ENCODE peak calls at places on chromosomes 2 and 18, in eight cellular contexts. F, S, W, Z, M, O, R and V are unnamed samples.

GRCh38 chr2:202186641-202187202 is 51.7 kb downstream of the SUMO1 start:
- DNase-seq in Z (no peak), S (no peak), W (no peak), M (no peak), F (no peak), O (no peak), R (no peak), V (no peak)

GRCh38 chr2:223054193-223054781 is 2.3 kb downstream of the KCNE4 start:
- DNase-seq in S (peak; percentile 88), F (peak; percentile 62), W (peak; percentile 77), M (no peak), R (peak; percentile 78), Z (peak; percentile 74), O (no peak), V (no peak)

GRCh38 chr2:138579556-138579955 is 78.0 kb downstream of the SPOPL start:
- DNase-seq in M (no peak), F (no peak), W (no peak), S (no peak), O (no peak), R (no peak), Z (no peak), V (no peak)

GRCh38 chr2:175025946-175026345 is 20.8 kb upstream of the CHN1 start:
- DNase-seq in O (no peak), R (no peak), S (no peak), W (no peak), F (no peak), Z (peak; percentile 55), M (no peak), V (peak; percentile 35)

GRCh38 chr2:218295029-218295428 is 2.7 kb upstream of the TMBIM1 start:
- DNase-seq in W (peak; percentile 19), M (no peak), Z (peak; percentile 28), F (no peak), R (no peak), S (no peak), O (peak; percentile 75), V (no peak)

GRCh38 chr18:77173274-77174030 is 40.9 kb upstream of the MBP start:
- DNase-seq in M (no peak), F (no peak), S (no peak), Z (no peak), W (no peak), R (no peak), O (no peak), V (no peak)

GRCh38 chr2:46377287-46377605 is 80.0 kb downstream of the EPAS1 start:
- DNase-seq in S (no peak), M (no peak), F (no peak), W (no peak), Z (peak; percentile 34), O (no peak), R (no peak), V (no peak)

GRCh38 chr2:6372317-6372903 is 493.3 kb downstream of the CMPK2 start:
- DNase-seq in Z (no peak), O (no peak), M (no peak), R (no peak), S (no peak), F (no peak), W (peak; percentile 74), V (peak; percentile 55)

GRCh38 chr2:216181351-216181750 is 72.2 kb downstream of the XRCC5 start:
- DNase-seq in R (no peak), M (no peak), F (no peak), W (no peak), Z (no peak), O (no peak), S (no peak), V (no peak)

GRCh38 chr18:34805117-34805882 is 95.2 kb downstream of the DTNA start:
- DNase-seq in W (no peak), F (no peak), M (no peak), S (no peak), Z (no peak), R (no peak), O (no peak), V (no peak)

GRCh38 chr2:119255760-119256573 is 32.3 kb downstream of the STEAP3 start:
- DNase-seq in S (no peak), M (no peak), F (no peak), Z (peak; percentile 93), R (no peak), O (no peak), W (peak; percentile 97), V (peak; percentile 96)

GRCh38 chr2:54635554-54636152 is 87.8 kb upstream of the EML6 start:
- DNase-seq in Z (peak; percentile 60), R (no peak), W (peak; percentile 30), F (no peak), M (no peak), O (no peak), S (no peak), V (no peak)

GRCh38 chr18:31680836-31681568 is 3.4 kb downstream of the B4GALT6 start:
- DNase-seq in S (no peak), O (no peak), M (peak; percentile 16), F (no peak), W (no peak), R (no peak), Z (peak; percentile 48), V (peak; percentile 18)
- TF ChIP-seq CTCF in S (no peak), O (no peak), M (peak; percentile 47), F (no peak), W (peak; percentile 41), R (no peak), Z (peak; percentile 9), V (no peak)

DNA sequence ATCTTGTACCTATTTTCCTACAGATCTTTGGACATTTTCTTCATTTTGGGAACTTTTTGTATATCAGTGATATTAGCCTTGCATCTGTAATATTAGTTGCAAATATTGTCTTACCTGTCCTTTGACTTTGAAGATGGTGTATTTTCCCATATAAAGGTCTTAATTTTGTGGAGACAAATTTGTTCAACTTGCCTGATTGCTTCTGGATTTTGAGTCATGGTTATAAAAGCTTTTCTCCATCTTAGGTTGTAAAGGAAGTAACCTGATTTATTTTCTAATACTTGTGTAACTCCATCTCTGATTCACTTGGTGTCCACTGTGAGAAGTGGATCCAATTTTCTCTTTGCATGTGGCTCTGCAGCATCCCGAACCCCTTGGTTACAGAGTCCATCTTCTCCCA is 97.7 kb upstream of the OTOS start:
- DNase-seq in W (no peak), M (no peak), F (no peak), O (no peak), S (no peak), Z (peak; percentile 26), R (no peak), V (no peak)
- TF ChIP-seq CTCF in W (no peak), M (no peak), F (no peak), O (no peak), S (no peak), Z (no peak), R (no peak), V (no peak)

DNA sequence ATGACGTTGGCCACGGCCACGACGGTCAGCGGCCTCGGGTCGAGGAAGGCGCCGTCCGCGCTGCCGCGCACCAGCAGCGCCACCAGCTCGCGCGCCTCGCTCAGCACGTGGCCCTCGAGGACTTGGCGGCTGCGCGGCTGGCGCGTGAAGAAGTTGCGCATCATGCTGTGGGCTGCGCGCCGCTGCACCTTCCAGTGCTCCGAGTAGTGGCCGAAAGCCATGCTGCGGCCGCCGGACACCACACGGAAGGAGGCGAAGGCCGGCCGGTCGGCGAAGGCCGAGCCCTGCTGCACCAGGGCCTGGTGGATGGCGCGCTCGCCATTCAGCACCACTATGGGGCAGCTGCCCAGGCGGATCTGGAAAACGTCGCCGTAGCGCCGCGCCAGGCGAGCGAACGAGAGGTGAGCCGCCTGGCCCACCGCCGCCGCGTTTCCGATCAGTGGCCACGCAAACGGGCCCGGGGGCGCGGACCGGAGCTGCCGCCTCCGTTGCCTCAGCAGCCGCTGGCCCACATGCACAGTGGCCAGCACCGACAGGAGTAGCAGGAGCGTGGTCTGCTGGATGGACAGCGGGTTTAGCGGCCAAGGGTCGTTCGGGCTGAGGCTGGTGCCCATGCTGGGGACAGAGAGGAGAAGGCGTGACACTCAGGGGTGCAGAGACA is 1.0 kb downstream of the CYP1B1 start:
- DNase-seq in M (peak; percentile 50), R (peak; percentile 46), O (no peak), S (no peak), Z (peak; percentile 62), F (no peak), W (peak; percentile 71), V (no peak)
- TF ChIP-seq CTCF in M (no peak), R (no peak), O (no peak), S (no peak), Z (no peak), F (no peak), W (no peak), V (no peak)

GRCh38 chr2:11738589-11739436 is 7.6 kb upstream of the LPIN1 start:
- DNase-seq in S (peak; percentile 90), Z (peak; percentile 94), R (peak; percentile 95), M (peak; percentile 50), W (peak; percentile 89), O (no peak), F (peak; percentile 51), V (peak; percentile 85)
- TF ChIP-seq CTCF in S (no peak), Z (peak; percentile 64), R (peak; percentile 56), M (no peak), W (peak; percentile 81), O (no peak), F (peak; percentile 25), V (peak; percentile 38)

DNA sequence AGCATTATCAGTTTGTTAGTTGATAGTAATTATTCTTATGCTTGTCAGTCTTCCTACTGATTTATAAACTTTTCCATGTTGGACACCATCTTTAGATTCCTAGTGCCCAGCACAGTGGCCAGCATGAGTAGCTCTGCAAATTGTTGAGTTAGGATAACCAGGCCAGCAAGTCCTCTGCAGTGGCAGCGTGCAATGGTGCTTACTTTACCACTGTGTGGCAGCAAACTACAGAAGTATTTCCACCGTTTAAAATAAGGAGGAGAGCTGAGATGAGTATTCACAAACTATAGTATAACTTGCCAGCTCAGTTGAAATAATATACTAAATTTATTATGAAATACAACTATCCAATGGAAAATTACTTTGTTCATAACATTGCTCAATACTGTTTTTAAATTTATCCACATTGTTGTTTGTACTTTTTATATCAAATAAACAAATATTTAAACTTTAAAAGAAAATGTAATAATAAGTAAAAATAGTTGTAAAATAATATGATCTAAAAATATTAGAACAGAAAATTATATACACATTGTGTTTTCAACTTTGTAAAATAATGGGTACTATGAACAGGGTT is 9.3 kb upstream of the THADA start:
- DNase-seq in O (no peak), S (no peak), Z (peak; percentile 71), W (peak; percentile 83), M (peak; percentile 38), F (no peak), R (no peak), V (peak; percentile 50)
- TF ChIP-seq CTCF in O (no peak), S (no peak), Z (peak; percentile 69), W (peak; percentile 82), M (peak; percentile 14), F (peak; percentile 25), R (peak; percentile 38), V (peak; percentile 27)

GRCh38 chr2:162327134-162327769 is 8.8 kb upstream of the IFIH1 start:
- DNase-seq in O (no peak), M (no peak), W (peak; percentile 24), R (no peak), F (no peak), Z (peak; percentile 31), S (no peak), V (peak; percentile 24)
- TF ChIP-seq CTCF in O (peak; percentile 22), M (peak; percentile 72), W (peak; percentile 69), R (no peak), F (peak; percentile 28), Z (peak; percentile 55), S (peak; percentile 49), V (peak; percentile 52)

DNA sequence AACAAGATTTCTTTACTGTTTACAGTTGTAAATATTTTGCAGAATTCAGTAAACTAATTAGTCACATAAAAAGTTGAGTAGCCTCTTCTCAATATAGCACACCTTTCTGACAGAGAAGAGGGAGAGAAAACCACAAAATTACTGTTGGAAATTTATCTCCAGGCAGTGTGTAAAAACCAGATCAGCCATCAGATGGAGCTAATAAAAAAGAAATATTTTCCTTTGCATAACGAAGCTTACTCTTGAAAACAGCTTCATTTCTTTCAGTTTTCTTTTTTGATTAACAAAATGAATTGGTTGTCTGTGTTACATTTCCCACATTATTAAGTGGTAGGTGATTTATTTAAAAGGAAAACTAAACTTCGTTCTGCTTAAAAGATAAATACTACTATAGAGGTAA is 259.3 kb upstream of the KCNJ3 start:
- DNase-seq in W (no peak), S (no peak), R (no peak), F (no peak), O (no peak), Z (peak; percentile 2), M (no peak), V (no peak)
- TF ChIP-seq CTCF in W (no peak), S (peak; percentile 18), R (no peak), F (no peak), O (no peak), Z (peak; percentile 11), M (no peak), V (peak; percentile 15)